ENCODE peak calls at places on chromosome 21, in seven cellular contexts. One of them, this sample, is unnamed.

GRCh38 chr21:36976882-36977651 is 10.6 kb upstream of the HLCS start:
- DNase-seq in trophoblast cell: peak
- DNase-seq in H1: no peak
- DNase-seq in mesenchymal stem cell: peak
- DNase-seq in neuronal stem cell: peak
- DNase-seq in IMR-90: peak
- DNase-seq in mesendoderm: peak
- DNase-seq in this sample: peak

GRCh38 chr21:18801468-18801867 is 397.9 kb upstream of the TMPRSS15 start:
- DNase-seq in mesenchymal stem cell: peak
- DNase-seq in neuronal stem cell: no peak
- DNase-seq in H1: no peak
- DNase-seq in mesendoderm: peak
- DNase-seq in IMR-90: no peak
- DNase-seq in trophoblast cell: no peak
- DNase-seq in this sample: no peak

GRCh38 chr21:42157606-42158310 is 61.2 kb upstream of the ABCG1 start:
- DNase-seq in trophoblast cell: no peak
- DNase-seq in IMR-90: no peak
- DNase-seq in mesendoderm: no peak
- DNase-seq in neuronal stem cell: no peak
- DNase-seq in mesenchymal stem cell: no peak
- DNase-seq in H1: no peak
- DNase-seq in this sample: peak

GRCh38 chr21:41848971-41849580 is 30.1 kb downstream of the PRDM15 start:
- DNase-seq in H1: no peak
- DNase-seq in trophoblast cell: peak
- DNase-seq in mesendoderm: no peak
- DNase-seq in mesenchymal stem cell: no peak
- DNase-seq in IMR-90: no peak
- DNase-seq in neuronal stem cell: no peak
- DNase-seq in this sample: no peak

GRCh38 chr21:38660333-38661295 is 145.1 kb upstream of the ETS2 start:
- DNase-seq in mesenchymal stem cell: no peak
- DNase-seq in neuronal stem cell: no peak
- DNase-seq in trophoblast cell: no peak
- DNase-seq in IMR-90: no peak
- DNase-seq in H1: no peak
- DNase-seq in mesendoderm: peak
- DNase-seq in this sample: peak

GRCh38 chr21:33299181-33299752 is 25.5 kb upstream of the IFNAR1 start:
- DNase-seq in H1: no peak
- DNase-seq in IMR-90: no peak
- DNase-seq in mesenchymal stem cell: no peak
- DNase-seq in trophoblast cell: no peak
- DNase-seq in mesendoderm: peak
- DNase-seq in neuronal stem cell: no peak
- DNase-seq in this sample: no peak

GRCh38 chr21:18164483-18164882 is 80.2 kb upstream of the CHODL start:
- DNase-seq in trophoblast cell: no peak
- DNase-seq in mesenchymal stem cell: no peak
- DNase-seq in IMR-90: no peak
- DNase-seq in neuronal stem cell: no peak
- DNase-seq in H1: no peak
- DNase-seq in mesendoderm: no peak
- DNase-seq in this sample: no peak

GRCh38 chr21:25912402-25912746 is 177.6 kb downstream of the GABPA start:
- DNase-seq in H1: no peak
- DNase-seq in mesenchymal stem cell: no peak
- DNase-seq in neuronal stem cell: no peak
- DNase-seq in mesendoderm: no peak
- DNase-seq in IMR-90: no peak
- DNase-seq in trophoblast cell: no peak
- DNase-seq in this sample: no peak

GRCh38 chr21:15031790-15032357 is 32.9 kb downstream of the NRIP1 start:
- DNase-seq in IMR-90: peak
- DNase-seq in mesenchymal stem cell: peak
- DNase-seq in mesendoderm: no peak
- DNase-seq in trophoblast cell: peak
- DNase-seq in neuronal stem cell: no peak
- DNase-seq in H1: no peak
- DNase-seq in this sample: no peak

GRCh38 chr21:23861908-23862504 is 1745.3 kb downstream of the MRPL39 start:
- DNase-seq in IMR-90: no peak
- DNase-seq in H1: no peak
- DNase-seq in mesendoderm: no peak
- DNase-seq in trophoblast cell: no peak
- DNase-seq in mesenchymal stem cell: no peak
- DNase-seq in neuronal stem cell: no peak
- DNase-seq in this sample: no peak

GRCh38 chr21:38048241-38048640 is 132.0 kb upstream of the KCNJ6 start:
- DNase-seq in neuronal stem cell: no peak
- DNase-seq in IMR-90: no peak
- DNase-seq in trophoblast cell: no peak
- DNase-seq in mesenchymal stem cell: no peak
- DNase-seq in mesendoderm: no peak
- DNase-seq in H1: no peak
- DNase-seq in this sample: no peak

GRCh38 chr21:26194326-26194725 is 23.8 kb upstream of the APP start:
- DNase-seq in trophoblast cell: no peak
- DNase-seq in H1: no peak
- DNase-seq in mesendoderm: no peak
- DNase-seq in IMR-90: no peak
- DNase-seq in mesenchymal stem cell: no peak
- DNase-seq in neuronal stem cell: no peak
- DNase-seq in this sample: no peak

GRCh38 chr21:36773111-36773510 is 74.2 kb downstream of the SIM2 start:
- DNase-seq in IMR-90: peak
- DNase-seq in mesenchymal stem cell: peak
- DNase-seq in mesendoderm: no peak
- DNase-seq in neuronal stem cell: no peak
- DNase-seq in trophoblast cell: no peak
- DNase-seq in H1: no peak
- DNase-seq in this sample: no peak

GRCh38 chr21:36454079-36454478 is 25.8 kb downstream of the CLDN14 start:
- DNase-seq in trophoblast cell: no peak
- DNase-seq in mesenchymal stem cell: no peak
- DNase-seq in H1: no peak
- DNase-seq in IMR-90: no peak
- DNase-seq in neuronal stem cell: no peak
- DNase-seq in mesendoderm: no peak
- DNase-seq in this sample: no peak

GRCh38 chr21:32317726-32318125 is 19.1 kb downstream of the MRAP start:
- DNase-seq in mesendoderm: no peak
- DNase-seq in H1: no peak
- DNase-seq in IMR-90: no peak
- DNase-seq in mesenchymal stem cell: no peak
- DNase-seq in trophoblast cell: no peak
- DNase-seq in neuronal stem cell: no peak
- DNase-seq in this sample: no peak

GRCh38 chr21:36733857-36734256 is 34.9 kb downstream of the SIM2 start:
- DNase-seq in H1: no peak
- DNase-seq in IMR-90: no peak
- DNase-seq in mesendoderm: no peak
- DNase-seq in mesenchymal stem cell: no peak
- DNase-seq in neuronal stem cell: no peak
- DNase-seq in trophoblast cell: no peak
- DNase-seq in this sample: no peak

GRCh38 chr21:28067015-28067414 is 925.7 kb downstream of the LTN1 start:
- DNase-seq in mesendoderm: no peak
- DNase-seq in mesenchymal stem cell: no peak
- DNase-seq in IMR-90: no peak
- DNase-seq in trophoblast cell: no peak
- DNase-seq in H1: no peak
- DNase-seq in neuronal stem cell: no peak
- DNase-seq in this sample: no peak

GRCh38 chr21:28069446-28069845 is 923.2 kb downstream of the LTN1 start:
- DNase-seq in mesenchymal stem cell: peak
- DNase-seq in mesendoderm: no peak
- DNase-seq in IMR-90: peak
- DNase-seq in trophoblast cell: no peak
- DNase-seq in H1: peak
- DNase-seq in neuronal stem cell: no peak
- DNase-seq in this sample: peak

GRCh38 chr21:28068455-28069358 is 924.0 kb downstream of the LTN1 start:
- DNase-seq in trophoblast cell: no peak
- DNase-seq in mesendoderm: peak
- DNase-seq in IMR-90: no peak
- DNase-seq in H1: no peak
- DNase-seq in neuronal stem cell: no peak
- DNase-seq in mesenchymal stem cell: no peak
- DNase-seq in this sample: no peak

GRCh38 chr21:28063241-28063640 is 929.4 kb downstream of the LTN1 start:
- DNase-seq in IMR-90: no peak
- DNase-seq in trophoblast cell: no peak
- DNase-seq in mesenchymal stem cell: no peak
- DNase-seq in mesendoderm: no peak
- DNase-seq in H1: no peak
- DNase-seq in neuronal stem cell: no peak
- DNase-seq in this sample: no peak

DNA sequence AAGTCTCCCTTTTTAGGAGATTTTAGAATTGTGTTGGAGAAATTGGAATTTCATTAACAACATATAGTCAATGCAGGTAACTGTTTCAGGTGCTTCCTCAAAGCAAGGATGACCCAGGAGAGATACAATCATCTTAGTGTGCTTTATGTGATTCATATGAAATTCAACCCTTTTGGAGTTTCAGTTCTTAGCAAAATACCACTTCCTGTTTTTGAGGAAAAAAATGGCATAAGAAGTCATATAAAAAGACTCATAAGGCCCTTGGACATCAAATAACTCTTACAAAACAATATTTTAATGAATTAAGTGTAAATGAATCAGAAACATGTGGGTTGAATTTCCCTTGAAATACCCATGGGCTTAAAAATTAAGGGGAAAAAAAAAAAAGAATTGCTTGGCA is 926.6 kb downstream of the LTN1 start:
- DNase-seq in neuronal stem cell: no peak
- DNase-seq in trophoblast cell: no peak
- DNase-seq in H1: no peak
- DNase-seq in mesendoderm: no peak
- DNase-seq in IMR-90: peak
- DNase-seq in mesenchymal stem cell: no peak
- DNase-seq in this sample: no peak
- H2AK5ac ChIP-seq in neuronal stem cell: no peak
- H2AK5ac ChIP-seq in trophoblast cell: no peak
- H2AK5ac ChIP-seq in H1: no peak
- H2AK5ac ChIP-seq in mesendoderm: no peak
- H2AK5ac ChIP-seq in IMR-90: no peak
- H2AK5ac ChIP-seq in mesenchymal stem cell: no peak
- H2AK5ac ChIP-seq in this sample: no peak

GRCh38 chr21:30268608-30269197 is 14.0 kb downstream of the KRTAP24-1 start:
- DNase-seq in trophoblast cell: no peak
- DNase-seq in IMR-90: no peak
- DNase-seq in H1: no peak
- DNase-seq in neuronal stem cell: no peak
- DNase-seq in mesenchymal stem cell: no peak
- DNase-seq in mesendoderm: peak
- DNase-seq in this sample: peak
- H2AK5ac ChIP-seq in trophoblast cell: no peak
- H2AK5ac ChIP-seq in IMR-90: no peak
- H2AK5ac ChIP-seq in H1: no peak
- H2AK5ac ChIP-seq in neuronal stem cell: no peak
- H2AK5ac ChIP-seq in mesenchymal stem cell: no peak
- H2AK5ac ChIP-seq in mesendoderm: no peak
- H2AK5ac ChIP-seq in this sample: no peak

DNA sequence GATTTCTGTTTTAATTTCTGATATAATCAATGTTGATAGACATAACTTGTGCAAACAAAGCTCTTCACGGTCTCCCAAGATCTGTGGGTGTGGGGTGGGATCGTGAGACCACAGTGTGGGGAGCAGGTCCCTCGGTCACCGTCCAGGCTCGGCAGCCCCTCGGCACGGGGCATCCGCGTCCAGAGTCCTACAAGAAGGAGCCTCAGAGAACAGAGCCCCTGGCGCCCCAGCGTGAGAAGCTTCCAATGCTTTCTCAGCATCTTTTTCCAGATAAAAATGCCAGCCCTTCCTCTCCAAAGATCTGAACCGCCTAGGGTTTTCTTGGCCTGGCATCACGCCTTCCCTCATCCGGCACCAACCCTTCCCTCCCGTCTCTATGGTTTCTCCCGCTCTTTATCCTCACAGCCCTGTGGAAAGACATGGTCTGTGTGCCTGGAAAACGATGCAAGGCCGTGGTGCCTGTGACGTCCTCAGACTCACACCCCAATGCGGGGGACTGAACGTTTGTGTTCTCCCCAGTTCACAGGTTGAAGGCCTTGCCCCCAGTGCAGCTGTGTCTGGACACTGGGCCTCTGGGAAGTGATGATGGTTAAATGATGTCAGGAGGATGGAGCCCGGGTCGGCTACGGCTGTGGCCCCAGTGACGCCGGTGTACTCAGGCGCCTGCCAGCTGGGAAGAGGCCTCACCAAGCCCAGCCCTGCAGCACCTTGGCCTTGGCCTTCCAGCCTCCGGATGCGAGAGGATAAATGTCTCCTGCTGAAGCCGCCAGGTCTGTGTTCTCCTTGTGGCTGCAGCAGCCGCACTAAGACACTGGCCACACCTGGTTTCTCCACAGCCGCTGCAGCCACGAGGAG is 45.9 kb upstream of the COL6A2 start:
- DNase-seq in neuronal stem cell: no peak
- DNase-seq in mesendoderm: no peak
- DNase-seq in IMR-90: no peak
- DNase-seq in trophoblast cell: no peak
- DNase-seq in mesenchymal stem cell: no peak
- DNase-seq in H1: no peak
- DNase-seq in this sample: no peak
- H2AK5ac ChIP-seq in neuronal stem cell: no peak
- H2AK5ac ChIP-seq in mesendoderm: no peak
- H2AK5ac ChIP-seq in IMR-90: peak
- H2AK5ac ChIP-seq in trophoblast cell: no peak
- H2AK5ac ChIP-seq in mesenchymal stem cell: peak
- H2AK5ac ChIP-seq in H1: peak
- H2AK5ac ChIP-seq in this sample: no peak

GRCh38 chr21:45819478-45820170 is 161.9 kb upstream of the COL6A1 start:
- DNase-seq in mesendoderm: no peak
- DNase-seq in neuronal stem cell: no peak
- DNase-seq in H1: no peak
- DNase-seq in IMR-90: no peak
- DNase-seq in trophoblast cell: no peak
- DNase-seq in mesenchymal stem cell: no peak
- DNase-seq in this sample: no peak
- H2AK5ac ChIP-seq in mesendoderm: no peak
- H2AK5ac ChIP-seq in neuronal stem cell: peak
- H2AK5ac ChIP-seq in H1: no peak
- H2AK5ac ChIP-seq in IMR-90: peak
- H2AK5ac ChIP-seq in trophoblast cell: no peak
- H2AK5ac ChIP-seq in mesenchymal stem cell: peak
- H2AK5ac ChIP-seq in this sample: no peak

DNA sequence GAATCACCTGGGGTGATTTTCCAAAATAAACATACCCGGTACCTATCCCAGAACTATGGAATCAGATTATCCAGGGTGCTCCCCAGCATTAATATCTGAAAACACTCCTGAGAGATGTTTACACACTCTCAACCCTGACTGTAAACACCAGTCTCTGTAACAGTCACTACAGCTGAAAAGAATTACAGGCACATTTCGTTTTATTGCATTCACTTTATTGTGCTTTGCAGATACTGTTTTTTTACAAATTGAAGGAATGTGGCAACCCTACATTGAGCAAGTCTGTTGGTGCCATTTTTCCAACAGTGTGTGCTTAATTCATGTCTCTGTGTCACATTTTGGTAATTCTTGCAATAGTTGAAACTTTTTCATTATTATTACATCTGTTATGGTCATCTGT is 31.8 kb downstream of the HSF2BP start:
- DNase-seq in IMR-90: no peak
- DNase-seq in mesenchymal stem cell: no peak
- DNase-seq in trophoblast cell: no peak
- DNase-seq in H1: no peak
- DNase-seq in neuronal stem cell: no peak
- DNase-seq in mesendoderm: no peak
- DNase-seq in this sample: no peak
- H2AK5ac ChIP-seq in IMR-90: no peak
- H2AK5ac ChIP-seq in mesenchymal stem cell: no peak
- H2AK5ac ChIP-seq in trophoblast cell: no peak
- H2AK5ac ChIP-seq in H1: no peak
- H2AK5ac ChIP-seq in neuronal stem cell: no peak
- H2AK5ac ChIP-seq in mesendoderm: no peak
- H2AK5ac ChIP-seq in this sample: no peak

This sample was measured in H9.